ENCODE peak calls at places on chromosomes 7 and 10, in six cellular contexts. U is kidney glomerular epithelial cell, T is psoas muscle, X is fibroblast of villous mesenchyme, G is head of caudate nucleus, S is AML-193. E is an unnamed sample.

GRCh38 chr7:85074-85945 is 107.1 kb upstream of the FAM20C start:
- DNase-seq in U (no peak), X (no peak), G (no peak), T (no peak), S (no peak), E (no peak)

GRCh38 chr7:2154121-2154520 is 78.6 kb downstream of the MAD1L1 start:
- DNase-seq in X (no peak), S (no peak), U (no peak), T (no peak), G (no peak), E (no peak)

GRCh38 chr10:123203393-123204126 is 49.4 kb downstream of the BUB3 start:
- DNase-seq in X (no peak), U (peak; percentile 35), G (no peak), T (no peak), S (no peak), E (no peak)

GRCh38 chr10:100894033-100894432 is 18.7 kb upstream of the SLF2 start:
- DNase-seq in S (no peak), U (no peak), X (no peak), T (no peak), G (no peak), E (no peak)

GRCh38 chr10:107502263-107502979 is 337.9 kb upstream of the SORCS1 start:
- DNase-seq in T (no peak), X (no peak), G (no peak), S (no peak), U (no peak), E (no peak)

GRCh38 chr10:48951707-48952106 is 12.1 kb upstream of the LRRC18 start:
- DNase-seq in T (no peak), U (no peak), S (no peak), X (no peak), G (no peak), E (no peak)

GRCh38 chr10:62738916-62739315 is 65.6 kb upstream of the ADO start:
- DNase-seq in U (no peak), S (no peak), X (peak; percentile 6), G (no peak), T (no peak), E (no peak)

GRCh38 chr7:90592036-90592435 is 4.1 kb upstream of the CDK14 start:
- DNase-seq in U (no peak), T (no peak), S (no peak), G (no peak), X (no peak), E (no peak)

GRCh38 chr7:95847061-95847460 is 74.7 kb downstream of the DYNC1I1 start:
- DNase-seq in T (no peak), X (no peak), S (no peak), U (no peak), G (no peak), E (no peak)

GRCh38 chr7:66837007-66837406 is 84.0 kb upstream of the TMEM248 start:
- DNase-seq in S (peak; percentile 51), X (peak; percentile 12), G (no peak), U (no peak), T (no peak), E (no peak)

GRCh38 chr7:158378978-158379377 is 208.6 kb downstream of the PTPRN2 start:
- DNase-seq in G (no peak), X (no peak), S (no peak), U (no peak), T (no peak), E (no peak)

GRCh38 chr7:17166824-17167379 is 131.6 kb upstream of the AHR start:
- DNase-seq in U (no peak), T (no peak), X (no peak), G (no peak), S (no peak), E (no peak)

GRCh38 chr10:24172909-24173308 is 36.0 kb upstream of the KIAA1217 start:
- DNase-seq in S (no peak), U (no peak), X (no peak), G (no peak), T (no peak), E (no peak)

GRCh38 chr7:73851410-73852338 is 9.3 kb upstream of the TMEM270 start:
- DNase-seq in X (peak; percentile 97), T (no peak), G (no peak), U (peak; percentile 99), S (no peak), E (no peak)

GRCh38 chr7:41169307-41169706 is 533.6 kb downstream of the INHBA start:
- DNase-seq in T (no peak), U (no peak), S (no peak), G (no peak), X (no peak), E (no peak)

GRCh38 chr10:99631496-99631895 is 11.3 kb upstream of the SLC25A28 start:
- DNase-seq in G (no peak), X (peak; percentile 18), T (no peak), U (no peak), S (no peak), E (no peak)

GRCh38 chr7:127056202-127056601 is 196.5 kb downstream of the GRM8 start:
- DNase-seq in U (peak; percentile 34), G (no peak), S (no peak), X (no peak), T (no peak), E (no peak)

GRCh38 chr7:149838992-149839408 is 825 bp downstream of the ZNF862 start:
- DNase-seq in U (peak; percentile 23), X (no peak), G (no peak), T (no peak), S (no peak), E (no peak)

GRCh38 chr10:29535778-29536459 is 98.9 kb downstream of the SVIL start:
- DNase-seq in X (no peak), T (no peak), G (no peak), U (no peak), S (no peak), E (no peak)

GRCh38 chr10:97888641-97889262 is 39.1 kb downstream of the GOLGA7B start:
- DNase-seq in T (no peak), X (peak; percentile 17), S (no peak), G (peak; percentile 68), U (peak; percentile 81), E (no peak)

GRCh38 chr10:34916368-34916767 is 101.3 kb upstream of the PARD3 start:
- DNase-seq in T (no peak), G (no peak), U (peak; percentile 47), X (peak; percentile 90), S (no peak), E (no peak)

GRCh38 chr7:43112941-43113621 is 634 bp downstream of the HECW1 start:
- DNase-seq in X (peak; percentile 51), G (peak; percentile 56), T (peak; percentile 54), S (no peak), U (no peak), E (no peak)

GRCh38 chr7:65269150-65269856 is 104.4 kb upstream of the ZNF92 start:
- DNase-seq in X (peak; percentile 6), S (no peak), G (no peak), U (peak; percentile 67), T (no peak), E (no peak)

GRCh38 chr7:149624006-149624405 is 126.4 kb upstream of the ZNF746 start:
- DNase-seq in X (peak; percentile 27), S (no peak), G (peak; percentile 55), U (no peak), T (peak; percentile 63), E (no peak)

GRCh38 chr7:41503438-41503837 is 199.5 kb downstream of the INHBA start:
- DNase-seq in U (peak; percentile 0), X (peak; percentile 43), T (no peak), S (no peak), G (no peak), E (no peak)

GRCh38 chr7:47941136-47941844 is 7.0 kb downstream of the PKD1L1 start:
- DNase-seq in S (no peak), T (no peak), G (no peak), X (peak; percentile 64), U (peak; percentile 35), E (no peak)

GRCh38 chr10:17220652-17221100 is 7.4 kb upstream of the VIM start:
- DNase-seq in T (no peak), G (no peak), U (peak; percentile 82), X (no peak), S (no peak), E (no peak)

GRCh38 chr7:53350241-53350640 is 314.8 kb downstream of the POM121L12 start:
- DNase-seq in S (peak; percentile 14), X (no peak), G (peak; percentile 61), U (peak; percentile 5), T (no peak), E (no peak)

GRCh38 chr7:82468435-82468834 is 24.9 kb upstream of the CACNA2D1 start:
- DNase-seq in S (no peak), T (no peak), G (no peak), X (no peak), U (no peak), E (no peak)

GRCh38 chr10:116287906-116288501 is 15.0 kb upstream of the GFRA1 start:
- DNase-seq in T (no peak), G (peak; percentile 57), U (peak; percentile 55), S (peak; percentile 31), X (peak; percentile 75), E (peak; percentile 18)

GRCh38 chr10:116756277-116756676 is 13.9 kb upstream of the HSPA12A start:
- DNase-seq in X (no peak), U (no peak), G (peak; percentile 92), S (no peak), T (no peak), E (peak; percentile 83)

GRCh38 chr7:101728888-101729883 is 88.2 kb upstream of the CUX1 start:
- DNase-seq in S (peak; percentile 30), T (no peak), G (no peak), X (peak; percentile 100), U (no peak), E (no peak)

GRCh38 chr10:78950656-78951587 is 117.8 kb upstream of the ZMIZ1 start:
- DNase-seq in X (peak; percentile 47), G (no peak), U (no peak), T (no peak), S (no peak), E (no peak)

GRCh38 chr10:14540062-14540461 is 209.3 kb upstream of the FRMD4A start:
- DNase-seq in T (no peak), S (no peak), U (no peak), X (no peak), G (no peak), E (no peak)

GRCh38 chr7:12670071-12670729 is 17.2 kb upstream of the ARL4A start:
- DNase-seq in X (peak; percentile 83), T (no peak), S (no peak), U (no peak), G (no peak), E (no peak)

GRCh38 chr7:33986951-33987948 is 81.9 kb downstream of the BMPER start:
- DNase-seq in T (no peak), S (no peak), G (no peak), X (peak; percentile 97), U (peak; percentile 91), E (no peak)

E was measured in substantia nigra.